ENCODE peak calls at places on chromosomes 7 and 10, in seven cellular contexts. A, N, Y, U, P, C and W are unnamed samples.

GRCh38 chr10:123287594-123288247 is 133.5 kb downstream of the BUB3 start:
- DNase-seq in Y (peak; percentile 47), U (no peak), P (no peak), C (peak; percentile 79), N (peak; percentile 77), A (peak; percentile 33), W (no peak)

GRCh38 chr10:46547881-46548780 is 8.3 kb downstream of the GPRIN2 start:
- DNase-seq in U (no peak), N (no peak), C (no peak), P (no peak), A (no peak), Y (peak; percentile 31), W (no peak)

GRCh38 chr10:86018735-86019058 is 347.9 kb downstream of the GRID1 start:
- DNase-seq in C (no peak), U (no peak), A (no peak), P (no peak), N (no peak), Y (no peak), W (no peak)

GRCh38 chr10:81873932-81874816 is 820 bp upstream of the NRG3 start:
- DNase-seq in A (no peak), N (no peak), P (no peak), U (peak; percentile 92), C (peak; percentile 90), Y (no peak), W (no peak)

GRCh38 chr10:75236178-75236825 is 545 bp upstream of the COMTD1 start:
- DNase-seq in U (no peak), Y (no peak), N (no peak), C (no peak), A (no peak), P (no peak), W (peak; percentile 4)

GRCh38 chr7:141012696-141013344 is 1.9 kb downstream of the MRPS33 start:
- DNase-seq in N (no peak), C (no peak), U (no peak), Y (no peak), A (no peak), P (no peak), W (no peak)

GRCh38 chr10:114548662-114549061 is 109.4 kb downstream of the ABLIM1 start:
- DNase-seq in C (peak; percentile 68), U (peak; percentile 72), Y (peak; percentile 44), N (peak; percentile 56), A (no peak), P (peak; percentile 80), W (no peak)

GRCh38 chr7:84904561-84904960 is 282.3 kb downstream of the SEMA3D start:
- DNase-seq in P (no peak), Y (no peak), A (no peak), C (no peak), U (no peak), N (no peak), W (no peak)

GRCh38 chr10:132977076-132977475 is 34.7 kb upstream of the CFAP46 start:
- DNase-seq in N (no peak), U (no peak), A (no peak), C (no peak), Y (no peak), P (no peak), W (no peak)

GRCh38 chr10:96606216-96606615 is 19.4 kb upstream of the TM9SF3 start:
- DNase-seq in C (no peak), U (no peak), N (no peak), Y (no peak), A (no peak), P (no peak), W (no peak)

GRCh38 chr7:44796034-44796503 is 412 bp upstream of the PPIA start:
- DNase-seq in P (peak; percentile 53), U (peak; percentile 89), C (no peak), A (no peak), N (peak; percentile 16), Y (peak; percentile 64), W (no peak)

GRCh38 chr7:138097064-138097741 is 20.9 kb downstream of the AKR1D1 start:
- DNase-seq in N (peak; percentile 41), Y (peak; percentile 14), P (peak; percentile 79), C (peak; percentile 44), U (peak; percentile 53), A (no peak), W (no peak)

GRCh38 chr10:36538945-36539586 is 586.3 kb upstream of the ANKRD30A start:
- DNase-seq in U (no peak), A (no peak), Y (no peak), P (no peak), N (no peak), C (no peak), W (no peak)

GRCh38 chr7:137591444-137591843 is 247.9 kb upstream of the PTN start:
- DNase-seq in C (no peak), Y (no peak), P (no peak), U (peak; percentile 33), N (no peak), A (peak; percentile 10), W (no peak)

GRCh38 chr10:133396035-133396624 is 2.2 kb downstream of the MTG1 start:
- DNase-seq in A (no peak), P (no peak), N (no peak), C (no peak), U (no peak), Y (no peak), W (no peak)

GRCh38 chr7:143172354-143172753 is 10.9 kb upstream of the TAS2R39 start:
- DNase-seq in C (no peak), Y (peak; percentile 22), A (no peak), U (peak; percentile 6), N (no peak), P (no peak), W (no peak)

GRCh38 chr7:137585591-137585990 is 242.1 kb upstream of the PTN start:
- DNase-seq in A (no peak), C (no peak), P (no peak), Y (no peak), U (no peak), N (no peak), W (no peak)

GRCh38 chr7:158633055-158633956 is 45.7 kb upstream of the PTPRN2 start:
- DNase-seq in Y (no peak), U (no peak), N (no peak), C (no peak), P (no peak), A (no peak), W (no peak)

GRCh38 chr7:158631574-158632195 is 44.1 kb upstream of the PTPRN2 start:
- DNase-seq in Y (no peak), C (no peak), U (no peak), N (no peak), A (no peak), P (no peak), W (no peak)
- TF ChIP-seq REST in Y (no peak), C (no peak), U (no peak), N (no peak), A (no peak), P (no peak), W (no peak)

GRCh38 chr10:58791137-58791536 is 278.5 kb downstream of the BICC1 start:
- DNase-seq in Y (no peak), A (no peak), C (no peak), N (no peak), U (no peak), P (no peak), W (no peak)
- TF ChIP-seq REST in Y (no peak), A (no peak), C (no peak), N (no peak), U (no peak), P (no peak), W (no peak)

GRCh38 chr10:1117651-1118050 is 61.5 kb downstream of the WDR37 start:
- DNase-seq in A (no peak), U (no peak), C (peak; percentile 63), Y (no peak), P (no peak), N (no peak), W (no peak)

GRCh38 chr10:1115262-1115955 is 59.2 kb downstream of the WDR37 start:
- DNase-seq in P (no peak), A (no peak), U (no peak), N (no peak), C (no peak), Y (no peak), W (no peak)

GRCh38 chr10:1116696-1117254 is 60.6 kb downstream of the WDR37 start:
- DNase-seq in C (no peak), Y (no peak), P (no peak), N (no peak), U (no peak), A (no peak), W (no peak)

GRCh38 chr10:1116051-1116450 is 59.9 kb downstream of the WDR37 start:
- DNase-seq in U (no peak), C (no peak), Y (no peak), A (no peak), P (no peak), N (no peak), W (no peak)

DNA sequence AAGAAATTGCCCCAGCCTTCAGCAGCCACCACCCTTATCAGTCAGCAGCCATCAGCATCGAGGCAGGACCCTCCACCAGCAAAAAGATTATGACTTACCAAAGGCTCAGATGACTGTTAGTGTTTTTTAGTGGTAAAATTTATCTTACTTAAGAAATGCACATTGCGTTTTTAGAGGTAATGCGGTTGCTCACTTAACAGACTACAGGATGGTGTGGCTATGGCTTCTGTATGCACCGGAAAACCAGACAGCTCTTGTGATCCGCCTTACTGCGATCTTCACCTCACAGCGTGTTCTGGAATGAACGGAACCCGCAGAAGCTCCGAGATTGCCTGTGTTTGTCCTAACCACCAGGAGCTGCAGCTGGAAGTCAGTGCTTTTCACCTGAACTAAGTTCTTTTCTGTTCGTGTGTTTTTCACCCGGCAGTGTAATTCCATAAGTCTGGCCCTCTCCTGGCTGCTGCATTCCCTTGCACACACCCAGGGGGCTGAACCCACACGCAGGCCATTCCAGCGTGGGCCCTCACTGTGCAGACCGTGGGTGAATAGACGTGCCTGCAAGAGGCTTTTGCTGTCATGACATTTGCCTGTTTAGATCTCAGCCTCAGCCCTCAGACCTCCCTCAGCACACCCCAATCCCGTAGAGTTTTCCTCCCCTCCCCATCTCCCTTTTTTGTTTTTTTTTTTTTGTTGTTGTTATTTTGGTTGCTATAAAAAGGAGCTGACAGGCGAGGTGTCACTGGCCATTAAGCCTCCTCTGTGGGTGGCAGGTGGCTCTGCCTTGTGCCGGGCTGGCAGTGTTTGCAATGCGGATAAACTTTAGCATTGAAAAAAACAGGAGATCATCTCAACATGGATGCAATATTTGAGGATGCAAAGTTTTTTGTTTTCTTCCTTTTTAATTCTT is 58.4 kb downstream of the WDR37 start:
- DNase-seq in A (no peak), P (no peak), Y (no peak), U (no peak), C (no peak), N (no peak), W (no peak)
- TF ChIP-seq REST in A (no peak), P (no peak), Y (no peak), U (no peak), C (no peak), N (no peak), W (no peak)

GRCh38 chr7:81484266-81484665 is 285.6 kb downstream of the HGF start:
- DNase-seq in Y (no peak), C (no peak), A (no peak), U (peak; percentile 71), P (peak; percentile 4), N (no peak), W (peak; percentile 13)

GRCh38 chr7:81478664-81479063 is 291.2 kb downstream of the HGF start:
- DNase-seq in P (peak; percentile 77), C (no peak), Y (no peak), A (no peak), N (no peak), U (no peak), W (no peak)

GRCh38 chr7:81488210-81488609 is 281.6 kb downstream of the HGF start:
- DNase-seq in C (no peak), A (no peak), Y (no peak), U (no peak), N (no peak), P (no peak), W (no peak)

GRCh38 chr7:81487512-81487911 is 282.3 kb downstream of the HGF start:
- DNase-seq in A (no peak), C (no peak), P (no peak), U (no peak), N (no peak), Y (no peak), W (peak; percentile 69)

GRCh38 chr7:81482600-81483186 is 287.2 kb downstream of the HGF start:
- DNase-seq in U (peak; percentile 37), C (peak; percentile 35), Y (peak; percentile 28), N (peak; percentile 23), P (peak; percentile 4), A (no peak), W (no peak)
- TF ChIP-seq REST in U (no peak), C (no peak), Y (no peak), N (no peak), P (no peak), A (no peak), W (no peak)